ENCODE peak calls at places on chromosomes 11 and 22, in eight cellular contexts. U is cardiac muscle cell; J is activated T-cell treated with anti-CD3 and anti-CD28 coated beads for 1 hour; H is DMS153; L is HTR-8/SVneo; B is activated naive CD8-positive, alpha-beta T cell treated with anti-CD3 and anti-CD28 coated beads, Interleukin-2, amount 50 U/mL, for 16 hours; D is Right ventricle myocardium inferior; C is lung. P is an unnamed sample.

GRCh38 chr22:44023404-44024287 is 456 bp upstream of the PARVB start:
- DNase-seq in B (no peak), L (peak; percentile 36), U (peak; percentile 65), H (no peak), C (no peak), D (peak; percentile 88), J (no peak), P (no peak)

GRCh38 chr22:32080904-32081303 is 37.8 kb downstream of the SLC5A1 start:
- DNase-seq in J (peak; percentile 1), H (peak; percentile 59), U (peak; percentile 63), B (no peak), C (no peak), D (no peak), L (peak; percentile 22), P (peak; percentile 40)

GRCh38 chr11:78376858-78377257 is 40.8 kb downstream of the GAB2 start:
- DNase-seq in D (no peak), U (no peak), B (no peak), C (no peak), H (no peak), J (no peak), L (no peak), P (no peak)

GRCh38 chr11:3834349-3835099 is 6.2 kb downstream of the RHOG start:
- DNase-seq in J (no peak), C (peak; percentile 64), B (no peak), L (no peak), U (no peak), H (no peak), D (peak; percentile 80), P (no peak)

GRCh38 chr11:134521001-134521400 is 109.0 kb upstream of the B3GAT1 start:
- DNase-seq in H (no peak), D (no peak), U (no peak), B (no peak), L (no peak), C (no peak), J (no peak), P (no peak)

GRCh38 chr11:70570693-70571395 is 172.5 kb downstream of the CTTN start:
- DNase-seq in C (no peak), D (no peak), U (no peak), B (no peak), J (no peak), L (no peak), H (no peak), P (no peak)

GRCh38 chr11:67387518-67387917 is 4.3 kb upstream of the RAD9A start:
- DNase-seq in D (no peak), U (no peak), H (no peak), J (no peak), B (no peak), L (no peak), C (no peak), P (no peak)

GRCh38 chr11:84243629-84244263 is 957.6 kb upstream of the CCDC90B start:
- DNase-seq in L (no peak), B (no peak), H (no peak), C (no peak), J (no peak), U (no peak), D (no peak), P (no peak)

GRCh38 chr22:36155702-36156101 is 4.9 kb downstream of the APOL3 start:
- DNase-seq in L (no peak), U (no peak), B (no peak), C (peak; percentile 54), H (no peak), D (no peak), J (no peak), P (no peak)

GRCh38 chr11:118485273-118485672 is 42.0 kb upstream of the TTC36 start:
- DNase-seq in C (no peak), L (no peak), B (no peak), D (no peak), U (no peak), H (no peak), J (no peak), P (no peak)

GRCh38 chr22:41445171-41446056 is 1.2 kb downstream of the TOB2 start:
- DNase-seq in C (peak; percentile 37), H (peak; percentile 3), D (no peak), L (no peak), J (peak; percentile 14), U (peak; percentile 29), B (no peak), P (peak; percentile 30)

GRCh38 chr22:27988704-27989103 is 69.6 kb upstream of the PITPNB start:
- DNase-seq in H (no peak), L (no peak), C (no peak), B (no peak), U (no peak), D (no peak), J (no peak), P (no peak)

GRCh38 chr11:120013325-120014250 is 124.3 kb downstream of the TRIM29 start:
- DNase-seq in C (no peak), D (no peak), H (no peak), L (peak; percentile 61), J (no peak), U (peak; percentile 73), B (no peak), P (peak; percentile 54)

GRCh38 chr11:86741489-86742435 is 58.6 kb upstream of the PRSS23 start:
- DNase-seq in L (no peak), C (no peak), H (peak; percentile 64), U (no peak), D (no peak), B (no peak), J (no peak), P (no peak)

GRCh38 chr11:83691387-83692088 is 405.4 kb upstream of the CCDC90B start:
- DNase-seq in U (peak; percentile 82), C (no peak), J (no peak), H (no peak), B (no peak), D (no peak), L (no peak), P (peak; percentile 56)

GRCh38 chr11:89667001-89667400 is 43.1 kb upstream of the TRIM77 start:
- DNase-seq in C (no peak), H (no peak), D (no peak), B (no peak), U (no peak), J (no peak), L (no peak), P (peak; percentile 9)

GRCh38 chr11:95487938-95488337 is 256.9 kb upstream of the SESN3 start:
- DNase-seq in B (no peak), L (no peak), H (no peak), J (no peak), U (no peak), C (no peak), D (no peak), P (no peak)

GRCh38 chr11:67641302-67642147 is 2.0 kb upstream of the TBX10 start:
- DNase-seq in L (no peak), D (no peak), H (no peak), J (no peak), C (no peak), U (no peak), B (no peak), P (no peak)

GRCh38 chr11:18463439-18463838 is 7.8 kb downstream of the LDHAL6A start:
- DNase-seq in L (no peak), J (no peak), H (no peak), U (no peak), D (no peak), B (no peak), C (no peak), P (no peak)

GRCh38 chr11:117669062-117669461 is 128.0 kb downstream of the DSCAML1 start:
- DNase-seq in U (no peak), D (no peak), L (no peak), C (no peak), J (no peak), B (no peak), H (no peak), P (no peak)

GRCh38 chr11:44607987-44608386 is 42.5 kb downstream of the CD82 start:
- DNase-seq in B (no peak), H (peak; percentile 42), L (no peak), U (no peak), C (no peak), J (no peak), D (no peak), P (peak; percentile 74)

GRCh38 chr11:2376751-2377451 is at the start of gene CD81:
- DNase-seq in J (peak; percentile 66), U (peak; percentile 75), D (peak; percentile 76), H (no peak), C (no peak), B (peak; percentile 28), L (peak; percentile 51), P (no peak)

GRCh38 chr22:31661851-31662667 is at the start of gene PISD:
- DNase-seq in C (peak; percentile 96), U (peak; percentile 97), D (peak; percentile 98), H (peak; percentile 95), B (peak; percentile 91), L (peak; percentile 86), J (peak; percentile 94), P (peak; percentile 96)

GRCh38 chr11:45266693-45267451 is 19.3 kb downstream of the SYT13 start:
- DNase-seq in L (no peak), B (no peak), C (no peak), D (no peak), J (no peak), H (no peak), U (no peak), P (no peak)

GRCh38 chr22:44459041-44459440 is 39.0 kb downstream of the RTL6 start:
- DNase-seq in U (no peak), J (no peak), L (no peak), C (no peak), B (no peak), D (no peak), H (no peak), P (no peak)

GRCh38 chr11:105000167-105000566 is 22.8 kb downstream of the CASP5 start:
- DNase-seq in C (no peak), H (no peak), B (no peak), D (no peak), J (no peak), U (no peak), L (peak; percentile 10), P (no peak)

GRCh38 chr11:64007160-64007628 is 21.0 kb downstream of the OTUB1 start:
- DNase-seq in B (no peak), D (no peak), L (no peak), C (no peak), U (peak; percentile 49), J (no peak), H (no peak), P (no peak)

GRCh38 chr11:102081313-102081712 is 28.9 kb upstream of the YAP1 start:
- DNase-seq in H (no peak), U (no peak), J (no peak), C (no peak), D (no peak), L (no peak), B (no peak), P (no peak)

P was measured in prostate gland.